ENCODE peak calls at places on chromosome X, in six cellular contexts. O is GM23338, J is spleen, M is left lung, I is cardiac muscle cell, B is tibial artery. F is an unnamed sample.

GRCh38 chrX:68936608-68937007 is 107.8 kb downstream of the EFNB1 start:
- DNase-seq in B (no peak), O (no peak), M (no peak), J (peak; percentile 16), I (peak; percentile 77), F (no peak)

GRCh38 chrX:23811135-23811781 is 28.3 kb downstream of the SAT1 start:
- DNase-seq in I (no peak), M (no peak), O (no peak), J (no peak), B (peak; percentile 40), F (no peak)

GRCh38 chrX:154761977-154762528 is 611 bp upstream of the DKC1 start:
- DNase-seq in O (no peak), I (no peak), B (no peak), M (no peak), J (peak; percentile 63), F (no peak)

GRCh38 chrX:11304829-11305228 is 11.6 kb downstream of the AMELX start:
- DNase-seq in O (no peak), M (no peak), J (no peak), B (no peak), I (no peak), F (no peak)

GRCh38 chrX:132671229-132671641 is 182.4 kb upstream of the MBNL3 start:
- DNase-seq in M (no peak), J (no peak), I (no peak), B (no peak), O (peak; percentile 65), F (no peak)

GRCh38 chrX:87338510-87338909 is 179.1 kb upstream of the KLHL4 start:
- DNase-seq in J (no peak), M (no peak), O (peak; percentile 34), B (no peak), I (peak; percentile 54), F (no peak)

GRCh38 chrX:2874222-2875135 is 45.7 kb downstream of the GYG2 start:
- DNase-seq in B (no peak), M (no peak), I (no peak), J (no peak), O (no peak), F (no peak)

GRCh38 chrX:3690140-3690539 is 23.3 kb downstream of the PRKX start:
- DNase-seq in O (no peak), B (no peak), M (no peak), I (no peak), J (no peak), F (no peak)

GRCh38 chrX:17005712-17006372 is 59.4 kb downstream of the REPS2 start:
- DNase-seq in B (no peak), I (peak; percentile 51), J (no peak), M (no peak), O (no peak), F (no peak)

GRCh38 chrX:46376246-46376885 is 168.9 kb downstream of the ZNF674 start:
- DNase-seq in M (no peak), O (peak; percentile 69), B (no peak), I (peak; percentile 72), J (no peak), F (no peak)

DNA sequence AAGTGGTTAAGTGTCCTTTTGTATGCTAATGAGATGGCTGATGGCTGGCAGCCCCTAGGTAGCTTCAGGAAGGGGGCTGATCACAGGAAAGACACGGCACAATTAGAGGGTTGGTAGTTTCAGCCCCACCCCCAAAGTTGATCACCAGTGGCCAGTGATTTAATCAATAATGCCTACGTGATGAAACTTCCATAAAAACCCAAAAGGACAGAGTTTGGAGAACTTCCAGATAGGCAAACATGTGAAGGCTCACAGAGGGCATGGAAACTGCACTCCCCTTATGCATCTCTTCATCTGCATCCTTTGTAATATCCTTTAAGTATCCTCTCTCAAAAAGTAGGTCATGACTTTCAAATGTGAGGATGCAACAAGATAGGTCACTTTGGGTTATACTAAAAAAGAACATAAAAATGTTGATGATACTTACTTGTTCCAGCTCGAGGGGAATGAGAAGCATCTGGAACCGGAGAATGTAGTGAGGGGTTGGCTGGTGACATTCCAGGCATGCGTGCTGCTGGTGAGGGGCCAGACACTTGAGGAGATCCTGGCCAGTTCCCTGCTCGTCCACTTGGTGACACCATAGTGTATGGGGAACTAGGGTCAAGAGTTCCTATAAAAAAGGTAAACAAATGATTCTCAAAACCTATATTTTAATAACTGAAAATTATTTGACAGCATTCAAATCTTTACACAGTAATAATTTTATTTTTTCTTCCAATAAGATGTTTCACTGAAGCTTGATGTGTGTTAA is 16.7 kb upstream of the CXorf38 start:
- DNase-seq in J (no peak), O (peak; percentile 51), B (no peak), I (peak; percentile 44), M (no peak), F (no peak)
- TF ChIP-seq CTCF in J (peak; percentile 18), O (peak; percentile 35), B (peak; percentile 16), I (peak; percentile 45), M (no peak), F (peak; percentile 31)

DNA sequence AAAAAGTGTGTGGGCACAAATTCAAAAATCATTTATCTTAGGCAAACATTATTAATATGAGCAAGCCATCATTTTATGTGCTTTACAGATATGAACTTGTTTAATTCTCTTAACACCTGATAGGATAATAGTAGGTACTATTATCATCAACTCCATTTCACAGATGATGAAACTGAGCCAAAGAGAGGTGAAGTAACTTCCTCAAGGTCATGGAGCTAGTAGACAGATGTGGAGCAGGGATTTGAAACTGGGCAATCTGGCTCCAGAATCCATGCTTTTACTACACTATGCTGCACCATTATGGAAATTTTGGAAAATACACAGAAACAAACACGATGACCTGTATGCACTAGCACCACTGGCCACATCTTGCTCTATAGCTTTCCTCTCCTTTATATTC is 1.0 kb upstream of the PIN4 start:
- DNase-seq in O (no peak), I (peak; percentile 0), B (no peak), J (no peak), M (no peak), F (no peak)
- H3K27ac ChIP-seq in O (peak overlapping the region; percentile 87), I (peak overlapping the region; percentile 91), B (peak overlapping the region; percentile 79), J (peak overlapping the region; percentile 80), M (peak overlapping the region; percentile 79), F (peak overlapping the region; percentile 84)

GRCh38 chrX:144333429-144333828 is 449.6 kb downstream of the UBE2NL start:
- DNase-seq in B (no peak), J (no peak), I (no peak), M (no peak), O (no peak), F (no peak)
- TF ChIP-seq CTCF in B (no peak), J (no peak), I (no peak), M (no peak), O (no peak), F (no peak)

GRCh38 chrX:136176399-136176825 is 29.1 kb downstream of the FHL1 start:
- DNase-seq in J (no peak), B (peak; percentile 44), I (peak; percentile 93), O (no peak), M (no peak), F (no peak)
- H3K27ac ChIP-seq in J (no peak overlapping the region), B (peak overlapping the region; percentile 71), I (no peak overlapping the region), O (no peak overlapping the region), M (peak overlapping the region; percentile 60), F (peak overlapping the region; percentile 24)

GRCh38 chrX:108699368-108699767 is 37.0 kb downstream of the IRS4 start:
- DNase-seq in O (peak; percentile 49), M (no peak), B (no peak), I (peak; percentile 51), J (no peak), F (no peak)
- TF ChIP-seq CTCF in O (peak; percentile 60), M (no peak), B (no peak), I (peak; percentile 29), J (no peak), F (peak; percentile 19)

GRCh38 chrX:9279271-9279596 is 185.6 kb upstream of the TBL1X start:
- DNase-seq in O (no peak), M (no peak), I (peak; percentile 45), J (no peak), B (no peak), F (no peak)
- H3K27ac ChIP-seq in O (no peak overlapping the region), M (peak overlapping the region; percentile 13), I (no peak overlapping the region), J (no peak overlapping the region), B (no peak overlapping the region), F (peak overlapping the region; percentile 9)

DNA sequence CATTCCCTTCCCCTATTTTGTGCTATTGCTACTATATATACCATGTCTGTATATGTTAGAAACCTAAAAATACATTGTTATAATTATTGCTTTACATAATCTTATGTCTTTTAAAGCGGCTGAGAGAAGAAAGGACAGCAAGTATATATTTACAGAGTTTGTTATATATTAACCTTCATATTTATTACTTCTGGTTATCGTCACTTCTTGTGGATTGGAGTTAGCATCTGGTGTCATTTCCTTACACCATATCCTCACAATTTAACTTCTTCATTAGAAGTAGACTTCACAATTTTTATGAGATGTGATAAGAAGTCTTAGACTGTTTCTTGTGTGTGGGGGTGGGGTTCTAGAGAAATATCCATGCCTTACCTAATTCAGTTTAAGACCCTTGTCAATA is 123.1 kb downstream of the ATXN3L start:
- DNase-seq in M (no peak), B (no peak), I (no peak), O (no peak), J (no peak), F (no peak)
- TF ChIP-seq CTCF in M (no peak), B (no peak), I (no peak), O (no peak), J (no peak), F (no peak)

DNA sequence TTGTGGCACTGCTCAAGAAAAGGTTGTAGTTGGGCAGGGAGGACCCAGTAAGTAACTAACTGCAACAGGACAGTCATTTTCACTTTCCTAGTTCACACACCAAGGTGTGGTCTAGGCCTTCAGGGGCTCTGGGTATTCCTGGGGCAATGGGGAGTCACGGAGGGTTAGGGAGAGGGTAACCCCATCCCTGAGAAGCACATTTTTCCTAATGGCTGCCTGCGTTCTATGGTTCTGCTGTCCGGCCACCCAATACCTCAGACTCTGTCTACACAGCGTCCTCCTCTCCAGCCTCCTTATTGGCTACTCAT is 937 bp upstream of the PPP1R3F start:
- DNase-seq in I (no peak), J (no peak), O (no peak), B (no peak), M (no peak), F (no peak)
- H3K27ac ChIP-seq in I (peak overlapping the region; percentile 91), J (peak overlapping the region; percentile 93), O (peak overlapping the region; percentile 87), B (peak overlapping the region; percentile 93), M (peak overlapping the region; percentile 85), F (peak overlapping the region; percentile 93)

GRCh38 chrX:108245462-108245861 is 153.9 kb downstream of the ATG4A start:
- DNase-seq in J (no peak), M (no peak), I (no peak), O (peak; percentile 13), B (no peak), F (no peak)
- TF ChIP-seq CTCF in J (no peak), M (no peak), I (no peak), O (peak; percentile 55), B (no peak), F (no peak)

DNA sequence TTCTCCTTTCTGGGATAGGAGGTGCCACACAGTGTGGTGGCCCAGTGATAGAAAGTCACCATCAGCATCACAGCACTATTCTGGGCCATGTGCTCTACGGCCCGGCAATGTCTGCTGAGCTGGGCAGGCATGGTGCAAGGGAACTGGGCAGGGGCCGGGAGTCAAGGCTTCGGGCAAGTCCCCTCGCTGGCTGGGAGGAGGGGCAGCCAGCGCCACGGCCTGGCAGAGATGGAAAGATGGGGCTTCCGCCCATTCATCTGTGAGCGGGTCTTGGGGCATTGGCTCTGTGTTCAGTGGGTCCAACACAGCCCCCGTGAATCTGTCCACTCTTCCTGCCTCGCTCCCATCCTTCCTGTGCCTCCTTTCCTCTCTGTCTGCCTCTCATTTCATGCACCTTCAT is 7.1 kb upstream of the ATP2B3 start:
- DNase-seq in J (no peak), I (no peak), B (no peak), M (no peak), O (no peak), F (no peak)
- H3K27ac ChIP-seq in J (no peak overlapping the region), I (no peak overlapping the region), B (peak overlapping the region; percentile 28), M (no peak overlapping the region), O (no peak overlapping the region), F (no peak overlapping the region)

F was measured in upper lobe of right lung.